ENCODE peak calls at places on chromosomes 7 and 10, in ten cellular contexts. R is heart left ventricle, J is HCT116, X is PC-9, U is thyroid gland, T is PC-3, I is hepatocyte, P is pancreas, B is A549, L is ascending aorta. F is an unnamed sample.

GRCh38 chr7:55873765-55874164 is 11.2 kb upstream of the SEPTIN14 start:
- DNase-seq in R (no peak), J (no peak), X (no peak), U (no peak), T (no peak), I (no peak), P (no peak), B (no peak), L (no peak), F (no peak)

GRCh38 chr10:21292763-21293517 is 232.5 kb downstream of the SKIDA1 start:
- DNase-seq in R (peak), J (peak), X (peak), U (peak), T (peak), I (peak), P (peak), B (peak), L (no peak), F (peak)

GRCh38 chr7:23470290-23471089 is at the start of gene IGF2BP3:
- DNase-seq in R (no peak), J (peak), X (peak), U (no peak), T (peak), I (peak), P (no peak), B (peak), L (no peak), F (no peak)

GRCh38 chr10:111117528-111118277 is 40.9 kb downstream of the ADRA2A start:
- DNase-seq in R (no peak), J (no peak), X (no peak), U (no peak), T (no peak), I (no peak), P (no peak), B (no peak), L (no peak), F (no peak)

GRCh38 chr7:152202056-152202455 is 176.6 kb downstream of the GALNT11 start:
- DNase-seq in R (no peak), J (no peak), X (no peak), U (no peak), T (peak), I (no peak), P (no peak), B (no peak), L (no peak), F (no peak)

GRCh38 chr7:5356751-5357119 is 66.9 kb downstream of the TNRC18 start:
- DNase-seq in R (no peak), J (no peak), X (no peak), U (no peak), T (no peak), I (no peak), P (no peak), B (no peak), L (no peak), F (peak)

GRCh38 chr7:129851810-129852209 is 101.0 kb downstream of the UBE2H start:
- DNase-seq in R (no peak), J (no peak), X (no peak), U (no peak), T (no peak), I (no peak), P (peak), B (no peak), L (no peak), F (no peak)

GRCh38 chr10:112991888-112992491 is 41.9 kb downstream of the TCF7L2 start:
- DNase-seq in R (no peak), J (no peak), X (no peak), U (no peak), T (no peak), I (no peak), P (peak), B (no peak), L (no peak), F (no peak)

GRCh38 chr10:77742172-77742571 is 104.6 kb upstream of the KCNMA1 start:
- DNase-seq in R (no peak), J (no peak), X (no peak), U (no peak), T (no peak), I (no peak), P (no peak), B (no peak), L (no peak), F (no peak)

GRCh38 chr7:158246272-158246959 is 341.2 kb downstream of the PTPRN2 start:
- DNase-seq in R (no peak), J (no peak), X (no peak), U (no peak), T (no peak), I (no peak), P (no peak), B (no peak), L (no peak), F (no peak)

GRCh38 chr10:91653214-91653875 is 20.5 kb upstream of the PPP1R3C start:
- DNase-seq in R (no peak), J (peak), X (no peak), U (no peak), T (peak), I (no peak), P (no peak), B (peak), L (no peak), F (no peak)

GRCh38 chr10:85557077-85557476 is 809.5 kb downstream of the GRID1 start:
- DNase-seq in R (no peak), J (no peak), X (no peak), U (no peak), T (no peak), I (no peak), P (no peak), B (peak), L (no peak), F (no peak)

GRCh38 chr7:127780489-127780888 is 128.5 kb downstream of the SND1 start:
- DNase-seq in R (no peak), J (no peak), X (no peak), U (no peak), T (no peak), I (no peak), P (no peak), B (no peak), L (no peak), F (no peak)

GRCh38 chr7:135919071-135919841 is 57.9 kb downstream of the MTPN start:
- DNase-seq in R (no peak), J (no peak), X (no peak), U (no peak), T (no peak), I (no peak), P (no peak), B (no peak), L (no peak), F (no peak)

GRCh38 chr7:1729773-1730172 is 59.7 kb downstream of the ELFN1 start:
- DNase-seq in R (no peak), J (no peak), X (no peak), U (no peak), T (no peak), I (no peak), P (no peak), B (no peak), L (no peak), F (no peak)

GRCh38 chr7:2143981-2144595 is 88.7 kb downstream of the MAD1L1 start:
- DNase-seq in R (no peak), J (no peak), X (no peak), U (no peak), T (no peak), I (no peak), P (no peak), B (no peak), L (no peak), F (no peak)

GRCh38 chr10:103040424-103040823 is 122.3 kb downstream of the CNNM2 start:
- DNase-seq in R (no peak), J (no peak), X (no peak), U (no peak), T (peak), I (no peak), P (no peak), B (no peak), L (no peak), F (no peak)

GRCh38 chr7:135254-135653 is 57.1 kb upstream of the FAM20C start:
- DNase-seq in R (no peak), J (no peak), X (no peak), U (no peak), T (no peak), I (no peak), P (no peak), B (no peak), L (no peak), F (no peak)

GRCh38 chr7:127822822-127823508 is 171.0 kb downstream of the SND1 start:
- DNase-seq in R (no peak), J (peak), X (peak), U (no peak), T (peak), I (peak), P (peak), B (no peak), L (no peak), F (no peak)

GRCh38 chr7:1539346-1540321 is 9.1 kb downstream of the MAFK start:
- DNase-seq in R (no peak), J (no peak), X (no peak), U (no peak), T (no peak), I (peak), P (no peak), B (peak), L (no peak), F (peak)

GRCh38 chr7:22604246-22604645 is 104.3 kb upstream of the STEAP1B start:
- DNase-seq in R (no peak), J (no peak), X (no peak), U (no peak), T (no peak), I (no peak), P (no peak), B (no peak), L (no peak), F (no peak)

GRCh38 chr10:58217612-58218011 is 50.1 kb downstream of the IPMK start:
- DNase-seq in R (no peak), J (no peak), X (no peak), U (no peak), T (peak), I (no peak), P (no peak), B (no peak), L (no peak), F (no peak)

GRCh38 chr10:119090968-119091367 is 10.4 kb upstream of the EIF3A start:
- DNase-seq in R (no peak), J (peak), X (peak), U (no peak), T (peak), I (no peak), P (no peak), B (peak), L (no peak), F (no peak)

DNA sequence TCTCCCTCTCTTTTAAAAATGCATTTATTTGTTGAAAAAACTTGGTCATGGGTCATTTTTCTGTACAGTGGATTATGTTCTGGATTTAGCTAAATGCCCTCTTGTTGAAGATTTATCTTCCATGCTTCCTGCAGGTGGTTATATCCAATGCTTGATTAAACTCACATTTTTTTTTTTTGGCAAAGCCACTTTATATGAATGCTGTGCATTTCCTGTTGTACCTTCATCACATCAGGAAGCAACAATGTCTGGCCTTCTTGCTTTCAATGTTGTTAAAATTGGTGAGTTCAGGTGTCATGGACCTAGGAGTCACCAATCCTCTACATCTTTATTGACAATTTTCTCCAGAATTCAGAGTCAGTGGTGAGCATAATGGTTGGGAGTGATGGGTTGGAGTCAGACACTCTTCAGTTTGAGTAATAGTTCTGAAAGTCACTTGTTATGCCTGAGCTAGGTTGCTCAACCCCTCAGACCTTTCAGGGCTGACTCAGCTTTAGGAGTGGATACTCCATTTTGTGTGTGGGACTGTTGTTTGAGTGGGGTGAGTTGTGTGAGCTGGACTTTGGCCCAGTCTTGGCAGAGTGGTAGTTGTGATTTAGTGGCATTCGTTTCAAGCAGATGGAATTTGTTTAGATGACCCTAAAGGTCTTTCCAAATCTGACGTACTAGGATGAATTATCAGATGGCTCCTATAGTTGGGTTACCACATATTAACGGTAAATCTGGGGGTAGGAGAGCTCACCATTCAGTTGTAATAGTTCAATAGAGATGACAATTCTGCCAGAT is 213.5 kb upstream of the ZNF32 start:
- DNase-seq in R (no peak), J (no peak), X (no peak), U (no peak), T (peak), I (no peak), P (no peak), B (peak), L (no peak), F (no peak)
- H3K27ac ChIP-seq in R (no peak), J (no peak), X (no peak), U (no peak), T (no peak), I (peak), P (no peak), B (no peak), L (peak), F (peak)

DNA sequence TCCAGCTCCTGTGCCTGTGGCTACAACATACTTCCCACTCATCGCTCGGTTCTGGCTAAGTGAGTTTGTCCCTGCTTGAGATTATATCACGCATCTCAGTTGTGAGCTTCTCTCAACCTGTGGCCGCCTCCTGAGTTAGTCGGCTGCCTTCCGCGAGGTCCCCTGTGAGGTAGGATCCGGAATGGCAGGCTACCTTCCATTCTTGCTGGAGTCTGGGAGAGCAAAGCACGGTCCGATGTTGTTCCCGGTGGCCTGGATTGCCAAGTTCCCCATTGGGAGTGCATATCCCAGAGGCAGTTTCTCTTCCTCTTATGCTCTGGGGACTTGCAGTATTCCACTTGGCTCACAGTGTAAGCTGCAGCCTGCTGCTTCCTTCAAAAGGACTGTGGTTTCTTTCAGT is 225.3 kb upstream of the ZWINT start:
- DNase-seq in R (no peak), J (no peak), X (no peak), U (no peak), T (no peak), I (no peak), P (no peak), B (no peak), L (no peak), F (no peak)
- TF ChIP-seq CTCF in R (no peak), J (no peak), X (no peak), U (no peak), T (no peak), I (no peak), P (no peak), B (no peak), L (no peak), F (no peak)

GRCh38 chr10:3350205-3350604 is 177.6 kb upstream of the PITRM1 start:
- DNase-seq in R (no peak), J (no peak), X (no peak), U (no peak), T (no peak), I (no peak), P (no peak), B (no peak), L (no peak), F (no peak)
- H3K4me3 ChIP-seq in R (no peak), J (no peak), X (no peak), U (no peak), T (no peak), I (no peak), P (no peak), B (no peak), L (no peak), F (no peak)

GRCh38 chr7:77199008-77199966 is at the start of gene FGL2:
- DNase-seq in R (peak), J (no peak), X (no peak), U (peak), T (peak), I (peak), P (no peak), B (no peak), L (peak), F (peak)
- H3K27ac ChIP-seq in R (peak), J (no peak), X (no peak), U (peak), T (no peak), I (no peak), P (no peak), B (no peak), L (peak), F (no peak)

GRCh38 chr10:120221873-120222485 is 235.0 kb upstream of the PLPP4 start:
- DNase-seq in R (no peak), J (peak), X (peak), U (no peak), T (peak), I (peak), P (peak), B (peak), L (no peak), F (no peak)
- TF ChIP-seq CTCF in R (no peak), J (peak), X (peak), U (no peak), T (peak), I (peak), P (peak), B (peak), L (no peak), F (no peak)

GRCh38 chr10:54985732-54986131 is 184.7 kb upstream of the PCDH15 start:
- DNase-seq in R (no peak), J (no peak), X (no peak), U (no peak), T (peak), I (peak), P (no peak), B (peak), L (no peak), F (no peak)

DNA sequence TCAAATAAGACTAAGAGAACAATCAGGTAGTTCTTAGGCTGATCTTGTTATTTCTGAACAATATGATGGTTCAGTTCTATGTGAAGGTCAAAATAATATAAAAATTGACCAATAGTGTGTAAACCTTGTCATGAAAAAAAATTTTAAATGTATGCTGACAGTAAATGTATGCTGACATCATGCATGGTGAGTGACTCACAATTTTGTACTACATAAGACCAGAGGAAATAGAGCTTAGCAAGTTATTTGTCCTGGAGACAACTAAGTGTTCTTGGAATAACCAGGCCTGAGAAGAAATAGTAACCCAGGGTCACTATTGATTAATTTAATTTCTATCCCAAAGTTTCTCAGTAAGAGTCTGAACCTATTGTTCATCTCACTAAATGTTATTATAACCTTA is 182.2 kb upstream of the PCDH15 start:
- DNase-seq in R (no peak), J (no peak), X (no peak), U (no peak), T (peak), I (no peak), P (no peak), B (no peak), L (no peak), F (no peak)
- H3K4me3 ChIP-seq in R (no peak), J (no peak), X (no peak), U (no peak), T (no peak), I (no peak), P (no peak), B (no peak), L (no peak), F (no peak)

DNA sequence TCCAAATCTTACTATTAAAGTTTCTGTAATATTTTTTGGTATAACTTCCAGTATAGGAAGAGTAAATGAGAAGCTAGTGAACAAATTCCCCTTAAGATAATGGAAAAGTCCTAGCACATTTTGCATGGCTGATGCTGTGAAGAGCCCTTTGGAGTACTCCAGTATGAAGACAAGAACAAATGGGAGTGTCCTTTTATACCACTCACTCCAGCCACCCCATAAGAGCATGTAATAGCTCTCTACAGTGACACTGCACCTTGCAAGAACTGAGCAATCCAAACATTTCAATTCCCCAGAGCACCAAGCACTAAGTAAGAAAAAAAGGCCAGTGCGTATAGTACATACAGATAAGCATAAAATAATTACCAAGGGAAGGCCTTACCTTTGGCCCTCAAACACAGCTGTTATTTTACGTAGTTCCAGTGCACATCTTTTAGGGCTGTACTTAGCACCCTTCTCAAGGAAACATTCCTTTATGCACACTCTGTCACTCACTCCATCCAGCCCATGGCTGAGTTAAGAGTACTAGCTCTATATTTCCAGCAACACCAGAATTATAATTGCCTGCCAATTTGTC is 135.4 kb downstream of the ST7 start:
- DNase-seq in R (no peak), J (no peak), X (no peak), U (peak), T (no peak), I (no peak), P (no peak), B (no peak), L (no peak), F (no peak)
- H3K27ac ChIP-seq in R (no peak), J (no peak), X (no peak), U (no peak), T (no peak), I (no peak), P (no peak), B (no peak), L (no peak), F (no peak)

GRCh38 chr7:46942574-46942973 is 639.3 kb downstream of the TNS3 start:
- DNase-seq in R (no peak), J (no peak), X (no peak), U (no peak), T (no peak), I (no peak), P (no peak), B (no peak), L (no peak), F (no peak)
- TF ChIP-seq CTCF in R (no peak), J (no peak), X (no peak), U (no peak), T (no peak), I (no peak), P (no peak), B (no peak), L (no peak), F (no peak)

GRCh38 chr7:47571355-47572100 is 10.4 kb downstream of the TNS3 start:
- DNase-seq in R (peak), J (no peak), X (peak), U (peak), T (peak), I (peak), P (peak), B (peak), L (no peak), F (peak)
- H3K4me3 ChIP-seq in R (no peak), J (no peak), X (no peak), U (no peak), T (peak), I (no peak), P (no peak), B (peak), L (peak), F (peak)

GRCh38 chr7:30683839-30684238 is 1.6 kb upstream of the CRHR2 start:
- DNase-seq in R (peak), J (no peak), X (no peak), U (no peak), T (no peak), I (no peak), P (no peak), B (no peak), L (no peak), F (no peak)

GRCh38 chr7:30683306-30683705 is 1.1 kb upstream of the CRHR2 start:
- DNase-seq in R (no peak), J (no peak), X (no peak), U (no peak), T (no peak), I (no peak), P (no peak), B (no peak), L (no peak), F (no peak)

GRCh38 chr7:30682131-30683083 is at the start of gene CRHR2:
- DNase-seq in R (no peak), J (no peak), X (no peak), U (peak), T (no peak), I (peak), P (no peak), B (no peak), L (no peak), F (no peak)

GRCh38 chr7:30679664-30680063 is 2.6 kb downstream of the CRHR2 start:
- DNase-seq in R (no peak), J (no peak), X (no peak), U (no peak), T (no peak), I (no peak), P (no peak), B (no peak), L (no peak), F (no peak)

GRCh38 chr7:30681262-30682130 is 760 bp downstream of the CRHR2 start:
- DNase-seq in R (no peak), J (no peak), X (no peak), U (peak), T (no peak), I (no peak), P (no peak), B (no peak), L (no peak), F (no peak)
- H3K27ac ChIP-seq in R (no peak), J (no peak), X (no peak), U (no peak), T (no peak), I (no peak), P (no peak), B (no peak), L (no peak), F (no peak)